ENCODE peak calls at places on chromosomes 5 and 9, in five cellular contexts. Y, D, H, M and S are unnamed samples.

GRCh38 chr5:62790348-62790747 is 211.7 kb downstream of the LRRC70 start:
- DNase-seq in H (peak), M (no peak), D (no peak), Y (no peak), S (no peak)

GRCh38 chr5:159209438-159210305 is at the start of gene RNF145:
- DNase-seq in M (peak), D (peak), H (peak), Y (peak), S (peak)

GRCh38 chr9:115640887-115641286 is 512.7 kb upstream of the PAPPA start:
- DNase-seq in H (peak), D (no peak), M (no peak), Y (no peak), S (no peak)

GRCh38 chr9:27433599-27434325 is 90.3 kb upstream of the IFNK start:
- DNase-seq in M (no peak), D (peak), Y (no peak), H (no peak), S (no peak)

GRCh38 chr9:124040935-124041816 is 29.6 kb downstream of the LHX2 start:
- DNase-seq in M (peak), Y (no peak), H (peak), D (no peak), S (peak)

GRCh38 chr9:126935630-126936029 is 21.0 kb downstream of the RALGPS1 start:
- DNase-seq in H (peak), M (no peak), Y (no peak), D (no peak), S (no peak)

GRCh38 chr9:110143969-110144545 is 63.9 kb downstream of the C9orf152 start:
- DNase-seq in Y (no peak), D (no peak), H (no peak), M (no peak), S (no peak)

GRCh38 chr5:175257128-175257846 is 186.7 kb downstream of the DRD1 start:
- DNase-seq in M (no peak), D (no peak), H (no peak), Y (no peak), S (no peak)

GRCh38 chr5:122258241-122258640 is 53.8 kb upstream of the SNCAIP start:
- DNase-seq in H (no peak), Y (no peak), D (no peak), M (no peak), S (no peak)

GRCh38 chr5:58255970-58256369 is 203.9 kb downstream of the PLK2 start:
- DNase-seq in Y (no peak), D (no peak), H (peak), M (no peak), S (no peak)

GRCh38 chr5:173056783-173057061 is 570 bp downstream of the CREBRF start:
- DNase-seq in D (no peak), H (no peak), Y (no peak), M (peak), S (no peak)

GRCh38 chr5:56059854-56060253 is 65.1 kb upstream of the IL6ST start:
- DNase-seq in Y (peak), H (no peak), D (no peak), M (no peak), S (no peak)

GRCh38 chr9:98520221-98520920 is 188.4 kb downstream of the GABBR2 start:
- DNase-seq in H (peak), D (no peak), Y (no peak), M (no peak), S (no peak)

GRCh38 chr9:98522487-98522886 is 186.2 kb downstream of the GABBR2 start:
- DNase-seq in H (peak), Y (no peak), M (no peak), D (no peak), S (no peak)

GRCh38 chr9:98519641-98520040 is 189.1 kb downstream of the GABBR2 start:
- DNase-seq in D (no peak), M (no peak), H (no peak), Y (no peak), S (no peak)

GRCh38 chr9:98521141-98521540 is 187.6 kb downstream of the GABBR2 start:
- DNase-seq in Y (no peak), M (no peak), D (no peak), H (peak), S (no peak)

DNA sequence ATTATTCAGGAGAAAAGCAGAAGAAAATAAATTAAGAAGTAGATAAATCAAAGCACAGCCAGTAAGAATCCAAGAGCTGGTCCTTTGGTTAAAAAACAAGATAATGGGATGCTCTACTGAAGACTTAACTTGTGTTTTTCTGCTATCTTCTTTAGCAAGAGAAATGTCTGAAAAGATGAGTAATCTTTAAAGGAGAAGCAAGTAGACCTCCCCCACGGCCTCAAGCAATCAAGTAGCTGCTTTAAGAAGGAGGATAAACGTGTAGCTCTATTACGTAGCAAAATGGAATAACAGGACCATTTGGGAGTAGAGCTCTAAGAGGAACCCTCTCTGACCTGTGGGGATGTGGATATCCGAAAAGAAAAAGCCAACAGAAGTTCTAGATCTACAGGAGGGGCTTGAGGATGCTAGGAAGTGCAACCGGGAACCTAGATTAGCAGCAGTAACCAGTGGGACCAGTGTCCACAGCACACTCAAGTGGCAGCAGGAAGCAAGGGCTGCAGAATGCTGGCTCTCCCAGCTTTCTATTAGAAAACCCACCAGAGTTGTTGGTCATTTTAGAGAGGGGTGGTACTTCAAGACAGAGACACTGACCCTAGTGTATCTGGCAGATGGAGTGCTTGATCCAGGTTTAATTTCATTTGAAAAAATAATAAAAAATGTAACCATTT is 185.4 kb downstream of the GABBR2 start:
- DNase-seq in D (no peak), Y (no peak), M (no peak), H (peak), S (no peak)
- TF ChIP-seq CTCF in D (no peak), Y (peak), M (no peak), H (peak), S (no peak)

GRCh38 chr9:21174671-21175070 is 8.2 kb upstream of the IFNA21 start:
- DNase-seq in Y (no peak), M (no peak), D (no peak), H (peak), S (no peak)
- TF ChIP-seq CTCF in Y (no peak), M (no peak), D (no peak), H (no peak), S (no peak)

DNA sequence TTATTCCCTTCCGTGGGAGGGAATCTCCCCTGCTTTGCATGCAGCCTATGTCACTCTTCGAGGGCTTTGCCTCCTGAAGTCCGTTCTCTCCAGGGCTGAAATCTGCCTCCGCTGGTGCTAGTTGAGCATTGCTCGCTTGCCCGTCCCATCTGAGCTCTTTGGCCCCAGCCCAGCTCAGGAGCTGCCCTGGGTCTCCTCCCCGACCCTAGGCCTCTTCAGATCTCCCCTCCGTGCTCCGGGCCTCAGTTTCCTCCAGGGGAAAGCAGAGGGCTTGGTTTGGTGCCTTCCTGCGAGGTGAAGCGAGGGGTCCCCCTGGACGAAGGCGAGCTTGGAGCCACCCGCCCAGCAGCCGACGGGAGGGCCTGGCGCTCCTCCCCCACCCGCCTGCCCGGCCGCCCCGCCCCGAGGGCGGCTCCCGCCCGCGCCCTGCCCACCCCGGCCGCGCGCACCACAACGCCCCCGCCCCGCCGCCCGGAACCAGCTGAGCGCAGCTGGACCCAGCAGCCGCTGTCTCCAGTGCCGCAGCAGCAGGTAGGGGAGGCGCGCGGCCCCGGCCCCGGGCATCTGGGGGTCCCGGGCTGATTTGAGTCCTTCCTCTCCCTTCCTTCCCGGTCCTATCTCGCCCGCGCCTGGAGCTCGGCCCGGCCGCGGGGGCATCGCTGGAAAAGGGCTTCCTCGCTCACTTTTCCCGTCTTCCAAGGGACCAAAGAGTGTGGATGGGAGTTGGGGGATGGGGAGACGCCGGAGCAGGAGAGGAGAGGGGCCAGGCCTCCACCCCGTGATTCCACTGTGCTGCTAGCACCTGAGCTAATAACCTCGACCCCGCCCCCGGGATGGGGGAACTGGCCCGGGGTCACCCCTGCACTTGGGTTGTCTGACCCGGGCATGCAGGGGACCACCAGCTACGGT is at the start of gene GSN:
- DNase-seq in M (peak), D (peak), Y (peak), H (peak), S (peak)
- TF ChIP-seq CTCF in M (peak), D (peak), Y (peak), H (no peak), S (no peak)

DNA sequence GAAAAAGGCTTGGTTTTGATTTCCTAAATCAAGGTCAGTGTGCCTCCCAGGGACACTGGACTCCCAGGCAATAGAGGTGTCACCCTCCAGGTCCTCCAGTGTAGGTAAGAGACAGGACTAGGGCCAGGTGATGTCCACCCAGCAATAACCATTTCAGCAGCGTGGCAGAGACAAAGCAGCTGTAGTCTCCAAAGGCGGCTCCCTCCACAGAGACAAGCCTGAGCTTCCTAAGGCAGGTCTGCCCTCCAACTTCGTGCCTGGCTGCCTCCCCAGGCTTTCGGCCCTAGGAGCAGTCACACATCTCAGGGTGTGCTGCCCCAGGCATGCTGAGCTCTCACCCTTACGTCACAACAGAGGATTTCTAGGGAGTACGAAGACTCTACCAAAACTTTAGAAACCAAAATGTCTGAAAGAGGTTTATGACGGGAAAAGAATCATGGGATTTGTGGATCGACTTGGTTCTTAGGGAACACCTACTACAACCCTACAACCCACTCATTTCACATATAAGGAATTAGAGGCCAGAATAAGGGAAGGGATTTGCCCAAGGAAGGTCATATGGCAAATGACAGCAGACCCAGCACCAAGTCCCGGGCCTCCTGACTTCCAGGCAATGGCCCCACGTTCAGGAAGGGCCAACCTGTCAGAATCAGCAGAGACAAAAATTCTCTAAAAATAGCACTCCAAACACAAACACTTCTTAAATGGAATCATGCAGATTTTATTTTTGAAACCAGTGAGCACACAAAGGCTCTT is 105.5 kb downstream of the KLHL3 start:
- DNase-seq in D (no peak), M (no peak), Y (no peak), H (no peak), S (no peak)
- TF ChIP-seq CTCF in D (no peak), M (no peak), Y (no peak), H (no peak), S (no peak)